ENCODE peak calls at places on chromosomes 16 and 17, in four cellular contexts. R, I, L and H are unnamed samples.

GRCh38 chr17:58306131-58306951 is 22.3 kb downstream of the TSPOAP1 start:
- DNase-seq in R (no peak), I (peak; percentile 4), L (no peak), H (no peak)

GRCh38 chr16:27310576-27311448 is 3.0 kb upstream of the IL4R start:
- DNase-seq in R (no peak), I (peak; percentile 10), L (no peak), H (no peak)

GRCh38 chr16:1165511-1165910 is 12.6 kb downstream of the CACNA1H start:
- DNase-seq in R (no peak), I (no peak), L (no peak), H (no peak)

GRCh38 chr17:40548982-40549680 is 16.1 kb downstream of the CCR7 start:
- DNase-seq in R (no peak), I (peak; percentile 81), L (no peak), H (no peak)

GRCh38 chr17:60601443-60602384 is 1.7 kb downstream of the PPM1D start:
- DNase-seq in R (peak; percentile 46), I (no peak), L (peak; percentile 75), H (peak; percentile 12)

GRCh38 chr17:55354010-55354409 is 67.6 kb downstream of the MMD start:
- DNase-seq in R (no peak), I (no peak), L (no peak), H (no peak)

GRCh38 chr17:43791589-43791988 is 11.4 kb downstream of the CFAP97D1 start:
- DNase-seq in R (no peak), I (no peak), L (peak; percentile 34), H (no peak)

GRCh38 chr17:65712383-65713267 is 151.2 kb upstream of the AXIN2 start:
- DNase-seq in R (no peak), I (no peak), L (no peak), H (no peak)

GRCh38 chr16:57867000-57867561 is 64.8 kb upstream of the KIFC3 start:
- DNase-seq in R (no peak), I (no peak), L (no peak), H (no peak)

GRCh38 chr16:48949636-48950035 is 332.0 kb downstream of the CBLN1 start:
- DNase-seq in R (no peak), I (no peak), L (no peak), H (no peak)

GRCh38 chr17:2940352-2940751 is 123.1 kb downstream of the OR1D5 start:
- DNase-seq in R (no peak), I (peak; percentile 77), L (peak; percentile 62), H (peak; percentile 73)

GRCh38 chr17:2235792-2236365 is 67.7 kb downstream of the SMG6 start:
- DNase-seq in R (no peak), I (no peak), L (no peak), H (no peak)

GRCh38 chr17:77809814-77810213 is 148.7 kb upstream of the TNRC6C start:
- DNase-seq in R (no peak), I (no peak), L (no peak), H (no peak)
- H3K27ac ChIP-seq in R (no peak overlapping the region), I (peak overlapping the region; percentile 60), L (no peak overlapping the region), H (no peak overlapping the region)

GRCh38 chr17:41959030-41959335 is 7.6 kb upstream of the CNP start:
- DNase-seq in R (no peak), I (no peak), L (no peak), H (no peak)
- H3K27ac ChIP-seq in R (no peak overlapping the region), I (peak overlapping the region; percentile 1), L (no peak overlapping the region), H (peak overlapping the region; percentile 43)

GRCh38 chr17:29390856-29391631 is 881 bp downstream of the TAOK1 start:
- DNase-seq in R (peak; percentile 12), I (no peak), L (peak; percentile 72), H (no peak)
- H3K27ac ChIP-seq in R (peak overlapping the region; percentile 98), I (peak overlapping the region; percentile 97), L (peak overlapping the region; percentile 98), H (peak overlapping the region; percentile 91)

GRCh38 chr17:80893604-80894438 is 97.8 kb upstream of the CHMP6 start:
- DNase-seq in R (no peak), I (no peak), L (no peak), H (no peak)

GRCh38 chr17:80894726-80895125 is 96.9 kb upstream of the CHMP6 start:
- DNase-seq in R (no peak), I (no peak), L (no peak), H (no peak)

GRCh38 chr17:80892900-80893603 is 98.6 kb upstream of the CHMP6 start:
- DNase-seq in R (no peak), I (no peak), L (no peak), H (no peak)

GRCh38 chr17:80895366-80895765 is 96.3 kb upstream of the CHMP6 start:
- DNase-seq in R (no peak), I (no peak), L (no peak), H (no peak)

DNA sequence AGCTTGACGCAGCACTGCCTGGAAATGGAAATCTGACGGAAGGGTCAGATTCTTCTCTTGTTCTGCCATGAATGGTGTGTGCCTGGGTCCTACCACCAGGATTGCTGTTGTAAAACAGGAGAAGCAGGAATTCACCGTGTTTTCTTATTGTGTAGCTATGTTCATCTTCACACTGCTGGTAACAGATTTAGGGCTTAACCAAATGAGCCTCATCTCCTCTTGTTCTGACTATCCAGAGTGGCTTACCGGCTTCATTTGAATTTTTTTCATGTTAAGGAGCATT is 97.3 kb upstream of the CHMP6 start:
- DNase-seq in R (no peak), I (no peak), L (no peak), H (no peak)
- H3K27ac ChIP-seq in R (no peak overlapping the region), I (no peak overlapping the region), L (no peak overlapping the region), H (no peak overlapping the region)

GRCh38 chr16:12009922-12010321 is 33.4 kb downstream of the SNX29 start:
- DNase-seq in R (no peak), I (no peak), L (no peak), H (no peak)
- H3K27ac ChIP-seq in R (peak overlapping the region; percentile 34), I (peak overlapping the region; percentile 62), L (no peak overlapping the region), H (peak overlapping the region; percentile 82)